ENCODE peak calls at places on chromosomes 6 and 20, in four cellular contexts. T is lower leg skin, Q is GM23338, G is astrocyte of the cerebellum. M is an unnamed sample.

GRCh38 chr6:139060332-139060731 is 31.8 kb downstream of the ABRACL start:
- DNase-seq in G (peak), Q (no peak), T (no peak), M (no peak)

GRCh38 chr6:97186416-97186999 is 96.5 kb downstream of the MMS22L start:
- DNase-seq in G (peak), Q (peak), T (peak), M (peak)

GRCh38 chr6:1609662-1610496 is at the start of gene FOXC1:
- DNase-seq in G (peak), Q (peak), T (peak), M (peak)

GRCh38 chr6:1758076-1758679 is 148.5 kb downstream of the FOXC1 start:
- DNase-seq in T (no peak), Q (no peak), G (no peak), M (no peak)

GRCh38 chr6:167685654-167686053 is 141.1 kb upstream of the AFDN start:
- DNase-seq in Q (no peak), G (no peak), T (no peak), M (no peak)

GRCh38 chr6:127463056-127463455 is 3.9 kb upstream of the KIAA0408 start:
- DNase-seq in G (no peak), T (no peak), Q (no peak), M (no peak)

GRCh38 chr6:50602191-50602810 is 111.0 kb upstream of the TFAP2D start:
- DNase-seq in T (no peak), Q (peak), G (peak), M (no peak)

GRCh38 chr6:169961772-169962561 is 210.5 kb downstream of the ERMARD start:
- DNase-seq in T (no peak), G (no peak), Q (peak), M (peak)

GRCh38 chr6:136031982-136032381 is 180.5 kb downstream of the PDE7B start:
- DNase-seq in T (no peak), G (no peak), Q (no peak), M (no peak)

GRCh38 chr20:47816487-47817451 is 31.5 kb upstream of the SULF2 start:
- DNase-seq in G (no peak), T (no peak), Q (no peak), M (no peak)

GRCh38 chr6:96089173-96089572 is 73.4 kb downstream of the FUT9 start:
- DNase-seq in Q (peak), T (no peak), G (peak), M (peak)

GRCh38 chr20:58448958-58449357 is 59.9 kb downstream of the VAPB start:
- DNase-seq in T (no peak), Q (no peak), G (no peak), M (no peak)

GRCh38 chr20:9458075-9458818 is 56.1 kb upstream of the LAMP5 start:
- DNase-seq in G (no peak), T (no peak), Q (peak), M (no peak)

GRCh38 chr6:25652007-25652515 is at the start of gene SCGN:
- DNase-seq in T (peak), G (peak), Q (peak), M (peak)

GRCh38 chr20:31496761-31497295 is 17.4 kb upstream of the HM13 start:
- DNase-seq in T (no peak), G (no peak), Q (no peak), M (peak)

GRCh38 chr6:2168480-2168879 is 76.9 kb downstream of the GMDS start:
- DNase-seq in G (no peak), T (no peak), Q (no peak), M (no peak)

GRCh38 chr6:158609455-158610155 is 34.9 kb downstream of the DYNLT1 start:
- DNase-seq in G (no peak), Q (no peak), T (no peak), M (no peak)

GRCh38 chr20:64167676-64168075 is 3.4 kb downstream of the MYT1 start:
- DNase-seq in T (no peak), Q (no peak), G (no peak), M (no peak)

GRCh38 chr6:36610576-36611336 is 16.6 kb downstream of the SRSF3 start:
- DNase-seq in T (no peak), G (no peak), Q (no peak), M (no peak)

GRCh38 chr6:2157441-2158127 is 87.8 kb downstream of the GMDS start:
- DNase-seq in G (peak), T (no peak), Q (no peak), M (no peak)

GRCh38 chr6:3738381-3739131 is 13.0 kb downstream of the PXDC1 start:
- DNase-seq in Q (no peak), T (no peak), G (no peak), M (no peak)

GRCh38 chr20:48691523-48691922 is 136.3 kb downstream of the PREX1 start:
- DNase-seq in T (no peak), G (no peak), Q (no peak), M (no peak)

GRCh38 chr6:167968091-167968490 is 29.4 kb upstream of the KIF25 start:
- DNase-seq in T (no peak), Q (peak), G (no peak), M (peak)

GRCh38 chr20:24662756-24663399 is 193.4 kb downstream of the SYNDIG1 start:
- DNase-seq in T (no peak), G (no peak), Q (no peak), M (no peak)

GRCh38 chr6:26232950-26233607 is 131.9 kb upstream of the BTN3A2 start:
- DNase-seq in T (no peak), Q (peak), G (no peak), M (no peak)

GRCh38 chr6:27777126-27777525 is 135.1 kb downstream of the OR2B2 start:
- DNase-seq in G (no peak), T (no peak), Q (no peak), M (no peak)

GRCh38 chr6:43541774-43542471 is 25.0 kb downstream of the POLR1C start:
- DNase-seq in Q (no peak), G (no peak), T (no peak), M (no peak)

GRCh38 chr20:52948491-52948890 is 23.7 kb upstream of the TSHZ2 start:
- DNase-seq in T (no peak), Q (no peak), G (no peak), M (no peak)

GRCh38 chr20:45450097-45450818 is 19.3 kb upstream of the WFDC2 start:
- DNase-seq in T (no peak), Q (peak), G (peak), M (no peak)

GRCh38 chr6:49550413-49551125 is at the start of gene C6orf141:
- DNase-seq in T (peak), Q (peak), G (no peak), M (peak)

GRCh38 chr6:3370361-3371221 is 86.3 kb downstream of the SLC22A23 start:
- DNase-seq in Q (peak), T (no peak), G (no peak), M (no peak)

GRCh38 chr6:15880262-15880973 is 217.6 kb upstream of the DTNBP1 start:
- DNase-seq in Q (no peak), T (no peak), G (no peak), M (no peak)

GRCh38 chr6:35471836-35472345 is 3.7 kb downstream of the RPL10A start:
- DNase-seq in T (no peak), G (no peak), Q (no peak), M (no peak)

GRCh38 chr6:127023001-127023778 is 95.3 kb upstream of the RSPO3 start:
- DNase-seq in Q (no peak), T (no peak), G (no peak), M (no peak)

GRCh38 chr6:39599341-39599740 is 125.9 kb downstream of the KIF6 start:
- DNase-seq in Q (no peak), G (no peak), T (no peak), M (no peak)

GRCh38 chr20:18223399-18223798 is 64.9 kb upstream of the ZNF133 start:
- DNase-seq in Q (no peak), G (no peak), T (no peak), M (no peak)

GRCh38 chr6:106666290-106667021 is 37.1 kb downstream of the QRSL1 start:
- DNase-seq in G (no peak), Q (peak), T (no peak), M (no peak)

GRCh38 chr6:123661105-123661891 is 24.5 kb upstream of the TRDN start:
- DNase-seq in G (no peak), Q (no peak), T (no peak), M (no peak)

GRCh38 chr20:22333885-22334545 is 250.4 kb downstream of the FOXA2 start:
- DNase-seq in T (peak), Q (peak), G (peak), M (peak)
- TF ChIP-seq CTCF in T (no peak), Q (peak), G (peak), M (peak)

GRCh38 chr20:62652894-62653305 is 10.6 kb downstream of the SLCO4A1 start:
- DNase-seq in G (no peak), T (no peak), Q (no peak), M (no peak)

GRCh38 chr20:62652051-62652893 is 10.0 kb downstream of the SLCO4A1 start:
- DNase-seq in Q (peak), T (peak), G (peak), M (no peak)

GRCh38 chr20:62651285-62652021 is 9.2 kb downstream of the SLCO4A1 start:
- DNase-seq in Q (peak), G (no peak), T (peak), M (no peak)

GRCh38 chr20:62649140-62649539 is 6.8 kb downstream of the SLCO4A1 start:
- DNase-seq in T (no peak), Q (no peak), G (no peak), M (no peak)

DNA sequence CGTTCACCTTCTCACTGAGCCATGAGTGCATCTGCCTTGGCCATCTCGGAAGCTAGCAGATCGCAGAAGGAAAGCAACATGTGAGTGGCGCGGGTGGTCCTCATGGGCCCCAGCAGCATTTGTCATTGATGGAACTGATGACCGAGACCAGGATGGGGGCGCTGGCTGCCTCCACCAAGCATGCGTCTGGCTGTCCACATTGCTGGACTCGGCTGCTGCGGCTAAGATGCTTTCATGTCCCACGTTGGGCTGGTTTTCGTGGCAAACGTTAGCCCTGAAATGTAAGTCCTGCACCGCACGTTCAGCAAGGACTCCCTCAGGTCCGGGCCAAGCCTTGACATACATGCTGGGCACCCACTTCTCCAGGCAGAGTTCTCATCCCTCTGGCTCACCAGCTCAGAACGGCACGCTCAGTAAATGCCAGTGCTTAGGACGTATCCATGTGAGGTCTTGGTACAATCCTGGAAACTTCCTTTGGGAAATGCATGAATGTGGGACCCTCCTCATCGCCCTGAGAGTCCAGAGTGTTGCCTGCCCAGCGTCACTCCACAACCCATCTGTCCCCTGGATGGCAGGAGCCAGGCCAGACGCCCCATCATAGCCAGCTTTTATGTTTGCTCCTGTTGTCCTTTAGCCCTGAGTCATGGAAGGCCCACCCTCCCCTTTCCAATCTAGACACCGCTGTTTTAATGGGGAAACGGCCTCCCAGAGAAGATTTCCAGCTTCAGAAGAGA is 8.4 kb downstream of the SLCO4A1 start:
- DNase-seq in T (no peak), Q (no peak), G (no peak), M (no peak)
- TF ChIP-seq CTCF in T (no peak), Q (no peak), G (no peak), M (no peak)

GRCh38 chr6:56955171-56956155 is 556 bp downstream of the BEND6 start:
- DNase-seq in G (peak), Q (peak), T (peak), M (peak)
- TF ChIP-seq CTCF in G (peak), Q (peak), T (no peak), M (peak)

GRCh38 chr6:108712946-108713345 is 135.3 kb upstream of the ARMC2 start:
- DNase-seq in G (no peak), T (no peak), Q (no peak), M (no peak)

GRCh38 chr6:108716801-108717791 is 131.1 kb upstream of the ARMC2 start:
- DNase-seq in G (no peak), T (no peak), Q (peak), M (no peak)

GRCh38 chr6:108715832-108716231 is 132.4 kb upstream of the ARMC2 start:
- DNase-seq in T (no peak), Q (no peak), G (no peak), M (no peak)

GRCh38 chr6:108714012-108714773 is 134.0 kb upstream of the ARMC2 start:
- DNase-seq in G (peak), Q (no peak), T (no peak), M (no peak)

GRCh38 chr6:108714774-108715414 is 133.3 kb upstream of the ARMC2 start:
- DNase-seq in G (peak), T (no peak), Q (no peak), M (no peak)
- TF ChIP-seq CTCF in G (peak), T (no peak), Q (no peak), M (no peak)

DNA sequence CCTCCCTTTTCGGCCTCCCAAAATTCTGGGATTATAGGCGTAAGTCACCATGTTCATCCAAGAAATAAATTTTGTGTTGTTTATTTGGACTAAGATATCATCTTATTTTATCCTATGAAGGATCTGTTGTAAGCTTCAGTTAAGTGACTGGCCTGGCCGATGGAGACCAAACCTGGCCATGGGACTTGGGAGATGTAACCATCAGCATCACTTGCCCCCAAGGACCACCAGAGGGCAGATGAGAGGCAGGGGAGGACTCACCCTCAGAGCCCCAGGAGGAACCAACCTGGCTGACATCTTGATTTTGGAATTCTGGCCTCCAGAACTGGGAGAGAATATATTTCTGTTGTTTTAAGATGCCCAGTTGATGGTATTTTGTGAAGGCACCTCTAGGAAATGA is 266.7 kb downstream of the CDH26 start:
- DNase-seq in Q (peak), T (no peak), G (no peak), M (peak)
- TF ChIP-seq CTCF in Q (peak), T (no peak), G (peak), M (peak)

GRCh38 chr20:3767434-3768341 is at the start of gene ADISSP:
- DNase-seq in T (peak), Q (peak), G (peak), M (peak)
- TF ChIP-seq CTCF in T (no peak), Q (peak), G (no peak), M (no peak)

DNA sequence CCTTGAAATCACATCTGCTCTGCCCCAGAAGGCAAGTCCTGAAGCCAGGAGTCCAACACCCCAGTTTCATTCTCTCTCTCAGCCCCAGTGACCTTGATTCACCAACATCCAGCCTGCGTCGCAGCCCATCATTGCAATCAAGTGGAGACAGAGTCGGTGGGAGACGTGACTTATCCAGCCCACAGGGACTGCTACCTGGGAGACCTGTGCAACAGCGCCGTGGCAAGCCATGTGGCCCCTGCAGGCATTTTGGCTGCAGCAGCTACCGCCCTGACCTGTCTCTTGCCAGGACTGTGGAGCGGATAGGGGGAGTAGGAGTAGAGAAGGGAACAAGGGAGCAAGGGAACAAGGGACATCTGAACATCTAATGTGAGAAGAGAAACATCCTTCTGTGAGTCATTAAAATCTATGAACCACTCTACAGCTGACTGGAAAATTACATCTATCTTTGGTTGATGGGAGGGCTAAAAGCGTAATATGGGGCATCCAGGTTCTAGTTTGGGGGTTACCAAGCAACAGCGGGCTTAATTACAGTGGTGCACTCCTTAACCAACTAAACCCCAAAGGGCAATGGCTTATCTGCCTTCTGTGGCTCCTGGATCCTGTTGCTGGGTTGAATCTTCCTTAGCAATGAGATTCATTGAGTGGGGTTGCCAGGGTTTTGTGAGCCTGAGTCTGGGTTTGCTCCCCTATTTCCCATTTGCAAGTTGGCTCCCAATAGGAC is 2.5 kb downstream of the LY6G6D start:
- DNase-seq in T (no peak), Q (peak), G (no peak), M (no peak)
- TF ChIP-seq CTCF in T (no peak), Q (peak), G (no peak), M (no peak)

GRCh38 chr6:91428953-91429560 is 842.2 kb upstream of the MAP3K7 start:
- DNase-seq in G (no peak), Q (no peak), T (no peak), M (no peak)
- TF ChIP-seq CTCF in G (no peak), Q (no peak), T (no peak), M (peak)

GRCh38 chr20:1368448-1369199 is 24.2 kb downstream of the FKBP1A start:
- DNase-seq in T (no peak), G (no peak), Q (no peak), M (no peak)
- TF ChIP-seq CTCF in T (no peak), G (no peak), Q (peak), M (no peak)

DNA sequence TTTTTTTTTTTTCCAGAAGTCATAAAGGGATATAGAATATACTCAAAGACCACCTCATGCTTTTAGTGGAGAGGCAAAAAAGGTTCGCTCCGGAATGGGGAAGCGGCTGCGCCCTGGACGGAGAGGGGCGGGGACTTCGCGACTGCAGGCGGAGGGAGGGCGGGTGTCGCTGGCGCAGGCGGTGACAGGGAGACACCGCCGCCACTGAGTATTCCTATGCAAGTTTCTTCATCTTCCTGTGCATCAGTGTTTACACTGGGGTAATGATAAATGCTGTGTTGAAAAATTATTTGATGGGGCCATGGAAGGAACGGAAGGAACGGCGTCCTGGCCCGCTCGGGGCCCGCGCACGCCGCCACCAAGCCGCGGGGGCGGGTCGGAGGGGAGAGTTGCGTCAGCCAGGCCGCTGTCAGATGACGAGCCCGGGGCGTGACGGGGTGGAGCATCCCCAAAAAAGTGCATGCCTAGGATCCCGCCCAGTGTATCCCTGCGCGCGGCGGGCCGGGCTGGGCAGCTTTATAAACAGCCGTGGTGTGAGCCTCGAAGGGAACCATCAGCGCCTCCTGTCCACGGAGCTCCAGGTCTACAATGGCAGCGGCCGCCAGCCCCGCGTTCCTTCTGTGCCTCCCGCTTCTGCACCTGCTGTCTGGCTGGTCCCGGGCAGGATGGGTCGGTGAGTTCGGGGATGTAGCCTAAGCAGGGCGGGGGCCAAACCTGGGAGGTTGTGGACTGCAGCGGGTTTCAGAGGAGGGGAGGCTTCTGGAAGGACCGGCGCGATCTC is at the start of gene ULBP1:
- DNase-seq in G (peak), T (peak), Q (peak), M (peak)
- TF ChIP-seq CTCF in G (peak), T (no peak), Q (no peak), M (no peak)

M was measured in glutamatergic neuron.